ENCODE peak calls at places on chromosome 19, in four cellular contexts. U is esophagus squamous epithelium, Y is dorsolateral prefrontal cortex, Z is upper lobe of right lung. X is an unnamed sample.

GRCh38 chr19:42229855-42230331 is 9.8 kb downstream of the ZNF526 start:
- DNase-seq in Z (no peak), U (no peak), Y (no peak), X (no peak)

GRCh38 chr19:15195987-15196682 is 4.7 kb downstream of the NOTCH3 start:
- DNase-seq in U (no peak), Z (peak; percentile 92), Y (no peak), X (no peak)

GRCh38 chr19:5572556-5573286 is 5.0 kb upstream of the TINCR start:
- DNase-seq in Z (no peak), Y (no peak), U (no peak), X (no peak)

GRCh38 chr19:29680447-29680846 is 15.2 kb downstream of the PLEKHF1 start:
- DNase-seq in U (peak; percentile 35), Y (no peak), Z (peak; percentile 77), X (no peak)

GRCh38 chr19:4575267-4575793 is 15.8 kb upstream of the SEMA6B start:
- DNase-seq in Y (no peak), U (no peak), Z (no peak), X (peak; percentile 38)

GRCh38 chr19:53847555-53847954 is 20.1 kb upstream of the MYADM start:
- DNase-seq in Z (no peak), Y (no peak), U (no peak), X (no peak)

GRCh38 chr19:1361601-1362384 is 21.9 kb upstream of the NDUFS7 start:
- DNase-seq in Z (no peak), Y (no peak), U (no peak), X (no peak)

GRCh38 chr19:1183543-1184172 is 9.6 kb upstream of the SBNO2 start:
- DNase-seq in U (no peak), Z (no peak), Y (no peak), X (no peak)

GRCh38 chr19:45767881-45768643 is 990 bp downstream of the SIX5 start:
- DNase-seq in Y (peak; percentile 42), U (no peak), Z (peak; percentile 87), X (no peak)

GRCh38 chr19:28289294-28290063 is 923.5 kb downstream of the UQCRFS1 start:
- DNase-seq in Y (peak; percentile 73), Z (no peak), U (no peak), X (no peak)

GRCh38 chr19:50906217-50906616 is 5.0 kb downstream of the KLK4 start:
- DNase-seq in Z (no peak), Y (no peak), U (no peak), X (no peak)

GRCh38 chr19:53424968-53425597 is 6.7 kb upstream of the ZNF761 start:
- DNase-seq in Z (peak; percentile 76), U (no peak), Y (peak; percentile 78), X (peak; percentile 43)

GRCh38 chr19:32405431-32406160 is at the start of gene DPY19L3:
- DNase-seq in Z (peak; percentile 98), Y (peak; percentile 97), U (peak; percentile 77), X (peak; percentile 84)

GRCh38 chr19:8575467-8575997 is 1.7 kb downstream of the MYO1F start:
- DNase-seq in Y (no peak), U (no peak), Z (no peak), X (no peak)

GRCh38 chr19:1619094-1619439 is 13.8 kb upstream of the UQCR11 start:
- DNase-seq in U (no peak), Z (no peak), Y (no peak), X (no peak)

GRCh38 chr19:32336259-32337111 is 8.9 kb upstream of the ZNF507 start:
- DNase-seq in Y (no peak), U (no peak), Z (no peak), X (no peak)

GRCh38 chr19:13102416-13102665 is 317 bp downstream of the LYL1 start:
- DNase-seq in Y (no peak), Z (no peak), U (no peak), X (no peak)

GRCh38 chr19:13103585-13103923 is 896 bp upstream of the LYL1 start:
- DNase-seq in Y (no peak), Z (no peak), U (no peak), X (no peak)

GRCh38 chr19:13103961-13104847 is 1.5 kb upstream of the LYL1 start:
- DNase-seq in Z (peak; percentile 83), Y (no peak), U (peak; percentile 57), X (no peak)

GRCh38 chr19:13102666-13103584 is at the start of gene LYL1:
- DNase-seq in Y (no peak), Z (peak; percentile 90), U (no peak), X (no peak)

DNA sequence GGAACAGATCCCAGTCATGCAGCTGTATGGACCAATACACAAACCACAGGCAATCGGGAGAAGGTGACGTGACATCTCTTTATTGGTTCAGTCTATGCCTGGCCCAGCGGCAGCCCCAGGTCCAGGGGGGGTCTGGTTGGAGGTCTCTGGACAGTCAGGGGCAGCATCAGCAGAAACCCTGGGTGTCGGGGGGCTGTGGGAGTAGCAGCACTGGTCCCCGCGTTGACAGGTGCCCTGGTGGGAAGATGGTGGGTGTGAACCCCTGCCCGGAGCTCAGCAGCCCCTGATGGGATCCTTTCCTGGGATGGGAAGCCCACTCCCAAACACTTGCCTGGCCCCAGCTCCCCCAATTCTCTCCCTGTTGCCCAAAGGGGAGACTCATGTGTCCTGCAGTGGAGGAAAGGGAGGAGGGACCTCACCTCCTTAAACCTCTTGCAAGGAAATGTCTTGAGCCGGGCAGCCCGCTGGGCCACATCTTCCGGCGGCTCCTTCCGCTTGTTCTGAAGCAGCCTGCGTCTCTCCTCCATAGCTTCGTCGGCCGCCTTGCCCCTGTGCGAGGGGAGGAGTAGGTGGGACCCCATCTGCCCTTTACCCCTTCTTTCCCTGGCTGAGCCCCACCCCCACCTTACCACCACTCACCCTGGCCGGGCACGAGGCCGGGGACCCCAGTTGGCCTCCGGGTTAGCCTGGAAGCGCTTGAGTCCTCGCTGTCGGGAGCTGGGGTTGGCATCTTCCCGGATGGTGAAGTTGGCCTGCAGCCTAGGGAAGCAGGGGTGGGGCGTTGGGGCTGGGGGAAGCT is 2.4 kb upstream of the LYL1 start:
- DNase-seq in Z (no peak), U (no peak), Y (no peak), X (no peak)
- TF ChIP-seq CTCF in Z (no peak), U (no peak), Y (no peak), X (no peak)

GRCh38 chr19:43316591-43317319 is 36.7 kb upstream of the CD177 start:
- DNase-seq in Y (no peak), Z (no peak), U (no peak), X (no peak)
- TF ChIP-seq CTCF in Y (no peak), Z (no peak), U (no peak), X (no peak)

GRCh38 chr19:38055655-38056521 is 148.9 kb downstream of the SIPA1L3 start:
- DNase-seq in U (no peak), Y (no peak), Z (no peak), X (no peak)
- TF ChIP-seq CTCF in U (no peak), Y (no peak), Z (no peak), X (no peak)

DNA sequence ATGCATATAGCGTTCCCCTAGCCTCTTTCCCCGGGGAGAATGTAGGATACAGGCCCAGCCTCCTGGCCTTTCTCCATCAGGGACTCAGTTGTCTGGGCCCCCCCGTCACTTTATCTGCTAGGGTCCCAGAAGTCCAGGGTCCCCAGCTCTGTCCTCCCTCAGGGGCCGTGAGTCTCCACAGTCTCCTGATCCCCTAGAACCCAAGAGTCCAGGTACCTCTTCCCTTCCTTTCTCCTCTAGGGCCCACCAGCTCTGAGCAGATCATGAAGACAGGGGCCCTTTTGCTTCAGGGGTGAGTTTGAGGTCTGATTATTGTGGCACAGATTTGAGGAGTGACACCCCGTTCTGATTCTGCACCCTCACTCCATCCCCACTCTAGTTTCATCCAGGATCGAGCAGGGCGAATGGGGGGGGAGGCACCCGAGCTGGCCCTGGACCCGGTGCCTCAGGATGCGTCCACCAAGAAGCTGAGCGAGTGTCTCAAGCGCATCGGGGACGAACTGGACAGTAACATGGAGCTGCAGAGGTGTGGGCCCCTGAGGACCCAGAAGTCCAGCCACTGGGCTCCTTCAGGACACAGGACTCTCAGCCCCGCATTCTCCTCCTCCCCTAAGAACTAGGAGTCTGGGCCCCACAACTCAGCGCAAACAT is 758 bp downstream of the BAX start:
- DNase-seq in U (no peak), Z (no peak), Y (no peak), X (no peak)
- TF ChIP-seq CTCF in U (no peak), Z (no peak), Y (no peak), X (no peak)

GRCh38 chr19:40393894-40394815 is 4.2 kb upstream of the HIPK4 start:
- DNase-seq in Y (no peak), U (no peak), Z (no peak), X (no peak)

GRCh38 chr19:40392123-40392522 is 2.1 kb upstream of the HIPK4 start:
- DNase-seq in Z (no peak), U (no peak), Y (no peak), X (no peak)

GRCh38 chr19:40390084-40390742 is at the start of gene HIPK4:
- DNase-seq in Y (no peak), Z (no peak), U (no peak), X (no peak)

GRCh38 chr19:40394816-40395210 is 4.8 kb upstream of the HIPK4 start:
- DNase-seq in Z (no peak), Y (no peak), U (no peak), X (no peak)

GRCh38 chr19:40392894-40393517 is 3.0 kb upstream of the HIPK4 start:
- DNase-seq in U (no peak), Y (no peak), Z (peak; percentile 80), X (no peak)
- TF ChIP-seq CTCF in U (peak; percentile 55), Y (no peak), Z (peak; percentile 41), X (no peak)

GRCh38 chr19:18672606-18673337 is 10.7 kb upstream of the CRTC1 start:
- DNase-seq in U (no peak), Z (no peak), Y (peak; percentile 73), X (no peak)
- TF ChIP-seq CTCF in U (no peak), Z (peak; percentile 9), Y (no peak), X (no peak)

GRCh38 chr19:3073159-3073563 is 10.9 kb upstream of the TLE5 start:
- DNase-seq in U (no peak), Z (no peak), Y (no peak), X (no peak)

GRCh38 chr19:3075605-3076431 is 13.5 kb upstream of the TLE5 start:
- DNase-seq in U (no peak), Z (peak; percentile 86), Y (peak; percentile 58), X (peak; percentile 60)

GRCh38 chr19:3068071-3068470 is 5.8 kb upstream of the TLE5 start:
- DNase-seq in Y (no peak), Z (no peak), U (no peak), X (no peak)

GRCh38 chr19:3073931-3074595 is 11.8 kb upstream of the TLE5 start:
- DNase-seq in Z (no peak), U (no peak), Y (no peak), X (no peak)

DNA sequence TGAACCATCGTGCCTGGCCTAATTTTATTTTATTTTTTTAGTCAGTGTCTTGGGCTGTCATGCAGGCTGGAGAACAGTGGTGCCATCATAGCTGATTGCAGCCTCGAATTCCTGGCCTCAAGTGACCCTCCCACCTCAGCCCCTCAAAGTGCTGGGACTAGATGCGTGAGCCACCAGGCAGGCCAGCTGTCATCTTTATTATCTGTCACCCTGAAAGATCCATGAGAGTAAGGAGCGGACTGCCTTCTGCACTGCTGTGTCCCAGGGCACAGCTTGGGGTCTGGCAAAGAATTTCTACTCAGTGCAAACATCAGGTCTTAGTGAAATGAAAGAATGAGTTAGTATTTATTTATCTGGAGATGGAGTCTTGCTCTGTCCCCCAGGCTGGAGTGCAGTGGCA is 9.5 kb upstream of the TLE5 start:
- DNase-seq in Z (no peak), U (no peak), Y (no peak), X (no peak)
- TF ChIP-seq CTCF in Z (no peak), U (no peak), Y (no peak), X (no peak)

GRCh38 chr19:40933025-40933424 is 51.0 kb upstream of the CYP2A7 start:
- DNase-seq in Y (no peak), U (no peak), Z (no peak), X (no peak)
- TF ChIP-seq CTCF in Y (no peak), U (no peak), Z (no peak), X (no peak)